ENCODE peak calls at places on chromosomes 11 and 22, in eight cellular contexts. J, Y, D, S, F, L, V and M are unnamed samples.

GRCh38 chr11:74468521-74469280 is 1.4 kb upstream of the KCNE3 start:
- DNase-seq in J (no peak), Y (no peak), D (no peak), S (no peak), F (no peak), L (no peak), V (no peak), M (no peak)

GRCh38 chr11:33861911-33862310 is 30.0 kb downstream of the LMO2 start:
- DNase-seq in J (no peak), Y (no peak), D (no peak), S (no peak), F (no peak), L (no peak), V (no peak), M (no peak)

GRCh38 chr11:130561441-130561881 is 113.0 kb downstream of the ADAMTS15 start:
- DNase-seq in J (no peak), Y (no peak), D (no peak), S (no peak), F (no peak), L (peak), V (no peak), M (no peak)

GRCh38 chr11:18669211-18669593 is 29.4 kb upstream of the TMEM86A start:
- DNase-seq in J (no peak), Y (no peak), D (no peak), S (no peak), F (no peak), L (no peak), V (no peak), M (peak)

GRCh38 chr22:42645938-42646568 is 3.1 kb downstream of the CYB5R3 start:
- DNase-seq in J (peak), Y (no peak), D (no peak), S (no peak), F (no peak), L (no peak), V (no peak), M (no peak)

GRCh38 chr11:34194576-34195335 is 89.3 kb downstream of the NAT10 start:
- DNase-seq in J (no peak), Y (no peak), D (no peak), S (no peak), F (no peak), L (no peak), V (no peak), M (no peak)

GRCh38 chr11:121479839-121480238 is 27.1 kb upstream of the SORL1-AS1 start:
- DNase-seq in J (no peak), Y (no peak), D (no peak), S (no peak), F (no peak), L (no peak), V (no peak), M (no peak)

GRCh38 chr22:36344106-36344827 is 43.5 kb downstream of the MYH9 start:
- DNase-seq in J (no peak), Y (no peak), D (no peak), S (no peak), F (no peak), L (no peak), V (no peak), M (no peak)

GRCh38 chr11:67468056-67468455 is 995 bp downstream of the TMEM134 start:
- DNase-seq in J (no peak), Y (no peak), D (no peak), S (peak), F (peak), L (no peak), V (no peak), M (no peak)

GRCh38 chr11:2531277-2531986 is 86.6 kb downstream of the KCNQ1 start:
- DNase-seq in J (peak), Y (peak), D (peak), S (peak), F (peak), L (peak), V (peak), M (peak)

GRCh38 chr11:3836903-3837302 is 3.9 kb downstream of the RHOG start:
- DNase-seq in J (no peak), Y (no peak), D (no peak), S (no peak), F (peak), L (no peak), V (no peak), M (no peak)

GRCh38 chr22:50481045-50481439 is 301 bp upstream of the ADM2 start:
- DNase-seq in J (no peak), Y (no peak), D (no peak), S (no peak), F (peak), L (no peak), V (no peak), M (no peak)

GRCh38 chr11:95135880-95136279 is 46.2 kb downstream of the ENDOD1 start:
- DNase-seq in J (no peak), Y (no peak), D (no peak), S (no peak), F (no peak), L (no peak), V (no peak), M (no peak)

GRCh38 chr11:95140397-95141030 is 50.9 kb downstream of the ENDOD1 start:
- DNase-seq in J (no peak), Y (no peak), D (no peak), S (no peak), F (no peak), L (no peak), V (no peak), M (no peak)

GRCh38 chr11:95137299-95137698 is 47.7 kb downstream of the ENDOD1 start:
- DNase-seq in J (no peak), Y (no peak), D (no peak), S (no peak), F (no peak), L (no peak), V (no peak), M (no peak)

GRCh38 chr11:95135155-95135554 is 45.5 kb downstream of the ENDOD1 start:
- DNase-seq in J (no peak), Y (no peak), D (no peak), S (no peak), F (no peak), L (no peak), V (no peak), M (no peak)

DNA sequence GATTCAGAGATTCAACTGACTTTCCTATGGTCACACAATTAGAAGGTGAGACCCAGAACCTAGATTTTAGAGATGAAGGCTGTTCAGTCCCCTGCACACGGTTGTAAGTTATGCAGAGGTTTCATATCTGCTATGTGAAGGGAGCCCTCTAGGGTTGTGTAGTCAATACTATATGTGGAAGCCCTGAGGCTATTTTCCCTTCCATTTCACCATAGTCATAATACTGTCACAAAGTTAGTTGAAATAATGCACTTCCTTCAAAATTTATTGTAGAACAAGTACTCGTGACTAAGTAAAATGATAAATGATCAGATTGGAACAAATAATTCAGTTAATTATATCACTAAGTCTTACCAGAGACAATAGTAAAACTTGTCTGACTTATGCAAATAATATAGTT is 48.8 kb downstream of the ENDOD1 start:
- DNase-seq in J (no peak), Y (no peak), D (no peak), S (no peak), F (no peak), L (no peak), V (peak), M (peak)
- TF ChIP-seq CTCF in J (peak), Y (no peak), D (no peak), S (no peak), F (no peak), L (peak), V (peak), M (peak)

DNA sequence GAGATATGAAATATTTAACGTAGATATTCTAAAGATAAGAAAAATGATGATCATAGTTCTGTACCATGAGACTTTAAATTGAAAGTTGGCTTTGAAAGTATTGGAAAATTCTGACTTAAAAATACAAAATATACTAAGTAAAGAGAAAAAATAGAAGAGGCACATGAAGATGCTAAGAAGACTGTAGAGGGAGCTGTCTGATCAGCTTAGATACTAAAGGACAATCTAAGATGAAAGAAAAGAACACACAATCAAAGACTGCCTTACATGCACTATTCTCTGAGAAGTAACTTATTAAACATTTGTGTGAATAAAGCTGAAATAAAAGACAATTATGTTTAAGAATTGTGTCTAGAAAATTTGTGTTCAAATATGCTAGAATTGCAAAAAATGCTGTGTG is 55.1 kb downstream of the RBMXL2 start:
- DNase-seq in J (no peak), Y (no peak), D (no peak), S (no peak), F (no peak), L (peak), V (peak), M (peak)
- TF ChIP-seq CTCF in J (peak), Y (no peak), D (peak), S (no peak), F (no peak), L (no peak), V (peak), M (peak)

GRCh38 chr22:24865508-24865907 is 59.5 kb downstream of the SGSM1 start:
- DNase-seq in J (no peak), Y (no peak), D (no peak), S (no peak), F (no peak), L (no peak), V (no peak), M (no peak)
- TF ChIP-seq CTCF in J (no peak), Y (no peak), D (no peak), S (no peak), F (no peak), L (no peak), V (no peak), M (no peak)

DNA sequence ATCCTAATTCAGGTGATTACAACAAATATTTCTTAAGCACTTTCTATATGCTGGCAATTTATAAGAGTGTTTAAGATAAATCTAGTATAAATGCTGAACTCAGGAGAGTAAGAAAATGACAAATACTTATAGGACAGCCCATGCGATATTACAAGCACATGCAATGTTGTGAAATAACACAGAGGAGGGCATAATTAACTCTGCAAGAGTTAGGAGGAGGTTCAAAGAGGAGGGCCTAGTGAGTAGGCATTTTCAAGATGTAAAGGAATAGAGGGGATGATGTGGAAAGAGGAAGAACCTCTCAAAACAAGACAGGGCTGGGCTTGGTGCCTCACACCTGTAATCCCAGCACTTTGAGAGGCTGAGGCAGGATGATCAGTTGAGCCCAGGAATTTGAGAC is 37.1 kb upstream of the IL17RA start:
- DNase-seq in J (no peak), Y (no peak), D (no peak), S (no peak), F (no peak), L (no peak), V (no peak), M (no peak)
- TF ChIP-seq CTCF in J (no peak), Y (no peak), D (no peak), S (no peak), F (no peak), L (no peak), V (no peak), M (no peak)

GRCh38 chr22:45991108-45991507 is 14.1 kb upstream of the WNT7B start:
- DNase-seq in J (no peak), Y (no peak), D (no peak), S (no peak), F (no peak), L (no peak), V (no peak), M (no peak)
- TF ChIP-seq CTCF in J (no peak), Y (no peak), D (no peak), S (no peak), F (no peak), L (no peak), V (no peak), M (no peak)

DNA sequence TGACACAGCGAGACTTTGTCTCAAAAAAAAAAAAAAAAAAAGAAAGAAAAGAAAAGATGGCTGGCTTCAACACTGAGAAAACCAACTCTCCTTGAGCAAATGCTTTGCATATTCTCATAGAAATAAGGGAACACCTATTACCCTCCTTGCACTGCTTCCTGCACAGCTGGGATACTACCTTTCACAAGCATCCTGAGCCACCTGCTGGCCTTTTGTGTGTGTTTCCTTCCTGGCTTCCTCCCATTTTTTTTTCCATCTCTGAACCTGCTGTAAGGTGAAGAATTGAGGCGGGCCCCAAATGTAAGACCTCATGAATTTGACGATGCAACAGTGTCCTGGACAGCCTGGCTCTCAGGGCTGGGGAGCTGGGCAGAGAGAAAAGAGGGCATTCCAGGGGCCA is 1.9 kb upstream of the RFPL3 start:
- DNase-seq in J (no peak), Y (no peak), D (no peak), S (no peak), F (no peak), L (no peak), V (no peak), M (no peak)
- TF ChIP-seq CTCF in J (peak), Y (no peak), D (no peak), S (no peak), F (no peak), L (no peak), V (no peak), M (no peak)

GRCh38 chr11:118643142-118643994 is 36.0 kb downstream of the PHLDB1 start:
- DNase-seq in J (no peak), Y (no peak), D (no peak), S (no peak), F (no peak), L (no peak), V (no peak), M (no peak)

GRCh38 chr11:118639899-118640298 is 32.5 kb downstream of the PHLDB1 start:
- DNase-seq in J (no peak), Y (no peak), D (no peak), S (no peak), F (no peak), L (no peak), V (no peak), M (no peak)

GRCh38 chr11:118641463-118642019 is 34.1 kb downstream of the PHLDB1 start:
- DNase-seq in J (peak), Y (no peak), D (no peak), S (no peak), F (no peak), L (no peak), V (peak), M (no peak)

GRCh38 chr11:118638726-118639125 is 31.3 kb downstream of the PHLDB1 start:
- DNase-seq in J (no peak), Y (no peak), D (no peak), S (no peak), F (no peak), L (no peak), V (no peak), M (no peak)

DNA sequence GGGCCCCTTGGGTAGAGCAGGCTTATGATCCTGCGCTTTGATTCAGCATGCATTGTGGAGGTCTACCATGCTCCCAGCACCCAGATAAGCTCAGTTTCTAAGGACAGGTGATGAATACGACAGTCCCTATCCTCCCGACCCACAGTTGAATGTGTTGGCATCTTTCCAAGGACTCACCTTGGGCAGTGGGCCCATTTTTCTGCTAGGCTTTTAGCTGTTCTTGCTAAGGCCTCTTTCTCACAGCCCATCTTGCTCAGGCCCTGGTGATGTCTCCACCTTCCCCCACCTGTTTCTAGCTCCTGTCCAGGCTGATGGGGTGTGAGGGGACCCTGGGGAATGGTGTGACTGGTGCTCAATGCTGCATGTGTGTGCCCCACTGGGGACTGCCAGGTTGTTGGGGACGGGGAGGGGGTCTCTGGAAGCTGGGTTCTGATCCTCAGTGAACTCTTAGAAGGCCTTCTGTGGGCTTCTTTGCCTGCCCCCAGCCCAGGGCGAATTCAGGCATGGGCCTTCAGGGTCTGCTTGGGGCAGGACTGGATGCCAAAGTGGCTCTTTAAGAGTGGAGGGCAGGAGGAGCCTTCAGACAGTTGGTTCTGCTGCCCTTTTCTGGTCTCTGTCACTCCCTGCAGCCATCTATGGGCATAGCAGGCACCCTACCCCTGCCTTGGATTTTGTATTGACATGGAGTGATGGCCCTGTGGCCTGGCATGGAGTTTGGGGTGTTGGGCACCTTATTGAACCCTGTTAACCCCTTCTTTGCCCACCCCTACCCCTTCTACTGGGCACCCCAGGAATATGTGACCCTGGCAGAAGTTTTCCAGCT is 33.1 kb downstream of the PHLDB1 start:
- DNase-seq in J (peak), Y (no peak), D (no peak), S (no peak), F (no peak), L (no peak), V (no peak), M (no peak)
- TF ChIP-seq CTCF in J (peak), Y (no peak), D (no peak), S (no peak), F (no peak), L (peak), V (no peak), M (no peak)

DNA sequence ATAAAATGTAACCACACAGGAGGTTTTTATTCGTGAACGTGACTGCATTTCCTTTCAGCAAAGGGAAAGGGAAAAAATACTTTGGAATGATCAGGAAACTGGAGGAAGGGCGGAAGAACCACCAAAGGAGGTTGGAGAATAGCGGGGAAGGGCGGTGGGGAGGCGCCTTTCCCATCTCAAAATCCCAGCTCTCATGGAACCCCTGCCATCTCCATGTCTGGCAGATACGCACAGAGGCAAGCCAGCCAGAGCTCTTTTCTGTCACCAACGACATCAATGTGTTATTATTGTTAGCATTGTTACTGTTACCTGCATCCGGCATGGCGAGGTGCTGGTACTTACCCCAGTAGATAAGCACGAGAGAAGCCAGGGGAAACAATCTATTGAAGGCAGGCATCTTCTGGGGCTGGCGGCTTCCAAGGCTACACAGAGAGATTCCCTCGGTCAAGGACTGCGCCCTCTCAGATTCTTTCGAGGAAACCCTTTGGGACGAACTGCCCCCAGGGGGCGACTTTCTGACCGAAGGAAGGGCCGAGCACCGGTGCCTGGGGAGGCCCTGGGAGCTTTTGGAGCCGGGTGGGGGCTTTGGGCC is 923 bp downstream of the SCN3B start:
- DNase-seq in J (no peak), Y (peak), D (no peak), S (no peak), F (no peak), L (peak), V (no peak), M (no peak)
- TF ChIP-seq CTCF in J (peak), Y (no peak), D (no peak), S (no peak), F (no peak), L (no peak), V (peak), M (peak)

GRCh38 chr11:116249561-116249960 is 523.2 kb downstream of the BUD13 start:
- DNase-seq in J (no peak), Y (no peak), D (no peak), S (no peak), F (no peak), L (no peak), V (no peak), M (no peak)
- TF ChIP-seq CTCF in J (no peak), Y (peak), D (no peak), S (no peak), F (no peak), L (no peak), V (no peak), M (no peak)

DNA sequence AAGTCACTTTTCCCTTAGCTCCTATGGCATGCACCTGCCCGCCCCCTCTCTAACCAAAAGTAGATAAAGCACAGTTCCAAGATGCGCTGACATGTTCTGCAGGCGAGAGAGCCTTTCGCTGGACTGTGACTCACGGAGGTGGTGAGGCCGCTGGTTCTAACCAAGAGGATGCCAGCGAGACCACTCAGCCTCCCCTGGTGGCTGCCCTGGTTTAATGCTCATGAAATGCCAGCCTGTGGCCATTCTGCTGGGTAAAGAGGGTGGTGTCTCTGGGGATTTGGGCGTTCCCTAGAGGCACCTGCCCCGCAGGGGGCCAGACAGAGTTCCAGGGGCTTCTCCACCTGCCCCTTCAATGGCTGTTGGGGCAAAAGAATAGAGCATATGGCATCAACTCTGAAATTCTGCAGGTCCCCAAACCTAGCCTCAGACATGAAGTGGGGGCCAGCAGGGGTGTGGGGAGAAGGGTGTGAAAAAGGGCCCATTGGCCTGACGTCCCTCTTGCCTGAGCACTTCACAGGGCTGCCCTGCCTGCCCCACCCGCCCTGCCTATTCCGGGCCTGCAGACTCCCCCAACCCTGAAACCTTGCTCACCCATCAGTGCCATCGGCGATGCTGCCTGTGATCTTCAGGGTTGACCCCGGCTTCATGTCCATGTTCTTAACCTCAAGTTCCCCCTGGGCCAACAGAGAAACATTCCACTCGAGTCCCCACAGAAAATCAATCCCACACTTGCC is 8.5 kb downstream of the LGALS2 start:
- DNase-seq in J (no peak), Y (no peak), D (no peak), S (no peak), F (no peak), L (peak), V (no peak), M (no peak)
- TF ChIP-seq CTCF in J (peak), Y (no peak), D (no peak), S (no peak), F (no peak), L (peak), V (no peak), M (peak)